ENCODE peak calls at places on chromosomes 6 and 20, in nine cellular contexts. I is lower lobe of right lung; G is tibial artery; J is colonic mucosa; Y is neuronal stem cell; X is mammary epithelial cell; W is CD8-positive, alpha-beta memory T cell; H is stomach; Z is testis. E is an unnamed sample. For H3K4me1, the result is how much of the 10 kb centered on the place peaks cover.

GRCh38 chr6:33632603-33633039 is 11.5 kb downstream of the ITPR3 start:
- DNase-seq in I (peak), G (no peak), J (peak), Y (no peak), X (peak), W (peak), H (peak), Z (peak), E (peak)

GRCh38 chr6:118876814-118877213 is 17.1 kb upstream of the ASF1A start:
- DNase-seq in I (no peak), G (no peak), J (no peak), Y (no peak), X (no peak), W (no peak), H (no peak), Z (no peak), E (no peak)

GRCh38 chr20:52379723-52380336 is 188.3 kb upstream of the ZFP64 start:
- DNase-seq in I (peak), G (no peak), J (peak), Y (peak), X (no peak), W (no peak), H (peak), Z (peak), E (peak)

GRCh38 chr6:73857341-73857890 is 161.4 kb downstream of the CD109 start:
- DNase-seq in I (no peak), G (no peak), J (no peak), Y (no peak), X (no peak), W (no peak), H (no peak), Z (no peak), E (no peak)

GRCh38 chr20:6765469-6766058 is 1.9 kb upstream of the BMP2 start:
- DNase-seq in I (no peak), G (no peak), J (no peak), Y (peak), X (peak), W (no peak), H (no peak), Z (peak), E (no peak)

GRCh38 chr6:80769101-80769500 is 662.6 kb downstream of the BCKDHB start:
- DNase-seq in I (no peak), G (no peak), J (no peak), Y (no peak), X (no peak), W (no peak), H (no peak), Z (no peak), E (no peak)

GRCh38 chr6:42402184-42402583 is 49.5 kb downstream of the TRERF1 start:
- DNase-seq in I (no peak), G (no peak), J (no peak), Y (no peak), X (peak), W (peak), H (no peak), Z (no peak), E (no peak)

GRCh38 chr6:162856885-162857284 is 129.1 kb downstream of the PACRG start:
- DNase-seq in I (no peak), G (no peak), J (no peak), Y (peak), X (peak), W (no peak), H (no peak), Z (peak), E (peak)

GRCh38 chr6:90222008-90222407 is 74.6 kb downstream of the BACH2 start:
- DNase-seq in I (no peak), G (no peak), J (no peak), Y (no peak), X (no peak), W (no peak), H (no peak), Z (no peak), E (no peak)

GRCh38 chr20:44087857-44088120 is 99.2 kb downstream of the JPH2 start:
- DNase-seq in I (no peak), G (no peak), J (no peak), Y (no peak), X (no peak), W (no peak), H (no peak), Z (no peak), E (no peak)

GRCh38 chr20:944148-944547 is 28.0 kb upstream of the ANGPT4 start:
- DNase-seq in I (no peak), G (no peak), J (no peak), Y (no peak), X (no peak), W (no peak), H (no peak), Z (no peak), E (no peak)

GRCh38 chr20:17470521-17470920 is 60.7 kb downstream of the BFSP1 start:
- DNase-seq in I (no peak), G (no peak), J (no peak), Y (no peak), X (no peak), W (no peak), H (no peak), Z (no peak), E (no peak)

GRCh38 chr6:151729829-151730495 is 77.5 kb upstream of the ESR1 start:
- DNase-seq in I (no peak), G (no peak), J (no peak), Y (no peak), X (peak), W (no peak), H (no peak), Z (no peak), E (no peak)

GRCh38 chr6:16759181-16759645 is 2.0 kb downstream of the ATXN1 start:
- DNase-seq in I (no peak), G (no peak), J (peak), Y (no peak), X (peak), W (no peak), H (no peak), Z (peak), E (peak)

GRCh38 chr20:59434950-59435349 is 134.5 kb downstream of the EDN3 start:
- DNase-seq in I (no peak), G (no peak), J (no peak), Y (no peak), X (peak), W (no peak), H (no peak), Z (no peak), E (no peak)

GRCh38 chr20:60485012-60485760 is 527.0 kb downstream of the CDH26 start:
- DNase-seq in I (no peak), G (no peak), J (no peak), Y (no peak), X (no peak), W (no peak), H (no peak), Z (no peak), E (no peak)

GRCh38 chr6:20559924-20560551 is 25.8 kb downstream of the CDKAL1 start:
- DNase-seq in I (no peak), G (no peak), J (no peak), Y (no peak), X (no peak), W (no peak), H (no peak), Z (no peak), E (no peak)

GRCh38 chr20:33147299-33147698 is 20.7 kb upstream of the BPIFA2 start:
- DNase-seq in I (no peak), G (no peak), J (no peak), Y (no peak), X (no peak), W (no peak), H (no peak), Z (no peak), E (no peak)

GRCh38 chr6:82364087-82365010 is 732 bp downstream of the TPBG start:
- DNase-seq in I (peak), G (peak), J (peak), Y (peak), X (peak), W (no peak), H (peak), Z (peak), E (peak)

GRCh38 chr6:139017227-139017626 is 11.3 kb upstream of the ABRACL start:
- DNase-seq in I (no peak), G (no peak), J (no peak), Y (no peak), X (no peak), W (no peak), H (no peak), Z (peak), E (peak)

GRCh38 chr6:25389501-25389900 is 110.3 kb downstream of the CARMIL1 start:
- DNase-seq in I (no peak), G (no peak), J (no peak), Y (no peak), X (peak), W (no peak), H (no peak), Z (no peak), E (no peak)

GRCh38 chr6:113397229-113397628 is 459.9 kb upstream of the MARCKS start:
- DNase-seq in I (no peak), G (no peak), J (no peak), Y (no peak), X (no peak), W (no peak), H (no peak), Z (no peak), E (no peak)

GRCh38 chr6:158063736-158064135 is 82.1 kb downstream of the SYNJ2 start:
- DNase-seq in I (no peak), G (no peak), J (no peak), Y (no peak), X (no peak), W (no peak), H (no peak), Z (no peak), E (no peak)

GRCh38 chr20:22106308-22106938 is 401.0 kb downstream of the PAX1 start:
- DNase-seq in I (no peak), G (no peak), J (no peak), Y (peak), X (no peak), W (no peak), H (no peak), Z (peak), E (no peak)

GRCh38 chr6:14682821-14683220 is 563.0 kb upstream of the JARID2 start:
- DNase-seq in I (no peak), G (no peak), J (no peak), Y (no peak), X (peak), W (no peak), H (no peak), Z (no peak), E (no peak)

GRCh38 chr6:108546079-108547049 is 14.4 kb upstream of the FOXO3 start:
- DNase-seq in I (no peak), G (no peak), J (no peak), Y (no peak), X (no peak), W (no peak), H (no peak), Z (no peak), E (no peak)

GRCh38 chr6:113122060-113122459 is 735.1 kb upstream of the MARCKS start:
- DNase-seq in I (no peak), G (no peak), J (no peak), Y (no peak), X (peak), W (no peak), H (no peak), Z (no peak), E (peak)

GRCh38 chr6:43609402-43609801 is 19.7 kb downstream of the GTPBP2 start:
- DNase-seq in I (no peak), G (no peak), J (no peak), Y (no peak), X (no peak), W (no peak), H (no peak), Z (no peak), E (no peak)

GRCh38 chr6:70221025-70221714 is 81.7 kb downstream of the COL9A1 start:
- DNase-seq in I (no peak), G (no peak), J (no peak), Y (peak), X (no peak), W (no peak), H (no peak), Z (no peak), E (peak)

GRCh38 chr6:157717266-157717870 is 105.7 kb upstream of the SNX9 start:
- DNase-seq in I (no peak), G (no peak), J (peak), Y (no peak), X (no peak), W (no peak), H (no peak), Z (no peak), E (no peak)

GRCh38 chr20:54133434-54134427 is 40.1 kb downstream of the CYP24A1 start:
- DNase-seq in I (no peak), G (no peak), J (peak), Y (no peak), X (peak), W (no peak), H (no peak), Z (no peak), E (peak)

GRCh38 chr20:57386762-57387161 is 4.4 kb upstream of the RBM38 start:
- DNase-seq in I (no peak), G (no peak), J (no peak), Y (no peak), X (no peak), W (no peak), H (no peak), Z (no peak), E (no peak)

DNA sequence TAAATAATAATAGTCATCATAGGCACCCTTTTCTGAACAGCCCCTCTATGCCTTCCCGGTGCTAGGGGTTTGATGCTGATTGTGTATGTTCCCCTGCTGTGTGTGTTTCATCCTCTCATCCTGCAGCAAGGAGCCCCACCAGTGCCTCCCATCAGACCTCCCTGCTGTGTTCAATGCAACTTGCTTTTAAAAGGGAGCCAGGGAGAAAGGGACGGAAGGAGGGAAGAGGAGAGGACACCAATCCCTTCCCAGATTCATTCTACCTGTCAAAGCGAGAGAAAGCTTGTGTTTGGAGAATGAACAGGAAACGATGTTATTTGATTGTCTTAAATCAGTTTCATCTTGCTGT is 259.2 kb downstream of the ADGB start:
- DNase-seq in I (no peak), G (no peak), J (no peak), Y (peak), X (no peak), W (no peak), H (no peak), Z (no peak), E (no peak)
- H3K4me3 ChIP-seq in I (peak), G (peak), J (no peak), Y (no peak), X (no peak), W (peak), H (peak), Z (peak), E (no peak)

DNA sequence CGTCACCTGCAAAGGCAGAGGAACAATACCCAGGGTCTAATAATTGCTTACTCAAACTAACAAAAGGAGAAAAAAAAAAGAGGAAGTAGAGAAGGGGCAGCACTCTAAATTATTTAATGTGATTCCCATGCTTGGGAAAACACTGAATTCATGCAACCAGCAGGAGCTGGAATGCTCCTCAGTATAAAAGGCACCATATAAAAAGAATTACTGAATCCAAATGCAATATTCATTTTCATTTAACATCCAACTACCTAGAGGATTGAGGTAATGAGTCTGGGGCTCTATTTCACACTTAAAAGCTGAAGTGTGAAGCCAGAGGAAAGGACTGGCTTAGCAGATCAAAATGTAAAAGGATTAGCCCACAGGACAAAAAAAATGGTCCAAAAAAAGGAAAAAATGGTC is 8.7 kb downstream of the B4GALT5 start:
- DNase-seq in I (no peak), G (no peak), J (no peak), Y (no peak), X (no peak), W (no peak), H (no peak), Z (no peak), E (no peak)
- H3K4me1 ChIP-seq in I (half or more), G (under half), J (under half), Y (under half), X (under half), W (under half), H (half or more), Z (under half), E (under half)

GRCh38 chr6:110414669-110415296 is 592 bp downstream of the DDO start:
- DNase-seq in I (peak), G (no peak), J (no peak), Y (no peak), X (no peak), W (no peak), H (no peak), Z (no peak), E (no peak)
- H3K4me3 ChIP-seq in I (peak), G (peak), J (peak), Y (no peak), X (no peak), W (no peak), H (peak), Z (no peak), E (peak)

GRCh38 chr6:167870321-167870720 is 43.6 kb downstream of the AFDN start:
- DNase-seq in I (no peak), G (no peak), J (peak), Y (no peak), X (no peak), W (no peak), H (no peak), Z (no peak), E (no peak)
- H3K4me1 ChIP-seq in I (under half), G (under half), J (under half), Y (under half), X (under half), W (under half), H (under half), Z (under half), E (under half)

GRCh38 chr6:148272084-148272483 is 70.6 kb upstream of the SASH1 start:
- DNase-seq in I (no peak), G (no peak), J (no peak), Y (no peak), X (peak), W (no peak), H (no peak), Z (no peak), E (no peak)
- H3K4me3 ChIP-seq in I (no peak), G (peak), J (no peak), Y (no peak), X (no peak), W (no peak), H (no peak), Z (no peak), E (no peak)